ENCODE peak calls at places on chromosomes 6 and 20, in eight cellular contexts. U is non-pigmented ciliary epithelial cell; J is GM12892; D is LoVo; P is DMS 273 treated with DMSO at 0.1 percent for 48 hours; A is effector memory CD4-positive, alpha-beta T cell; B is activated CD8-positive, alpha-beta T cell treated with anti-CD3 and anti-CD28 coated beads for 36 hours; O is stimulated activated CD8-positive, alpha-beta memory T cell treated with anti-CD3 and anti-CD28 coated beads, Interleukin-12 subunit alpha, Interleukin-12 subunit beta, amount 100 ng/mL, for 4 hours. C is an unnamed sample.

GRCh38 chr6:100633096-100633766 is 168.5 kb upstream of the SIM1 start:
- DNase-seq in U (peak), J (no peak), D (peak), P (no peak), A (no peak), B (no peak), O (no peak), C (peak)

GRCh38 chr6:42796171-42796570 is 14.3 kb downstream of the BICRAL start:
- DNase-seq in U (no peak), J (no peak), D (no peak), P (no peak), A (no peak), B (no peak), O (no peak), C (no peak)

GRCh38 chr20:47397652-47398301 is 41.3 kb upstream of the ZMYND8 start:
- DNase-seq in U (no peak), J (no peak), D (no peak), P (no peak), A (no peak), B (no peak), O (no peak), C (no peak)

GRCh38 chr6:35016417-35017221 is 124.5 kb downstream of the TCP11 start:
- DNase-seq in U (no peak), J (no peak), D (no peak), P (peak), A (no peak), B (no peak), O (no peak), C (no peak)

GRCh38 chr6:138285800-138286199 is 67.5 kb upstream of the PBOV1 start:
- DNase-seq in U (no peak), J (no peak), D (no peak), P (no peak), A (no peak), B (no peak), O (no peak), C (no peak)

GRCh38 chr6:44338228-44339122 is 4.0 kb upstream of the SPATS1 start:
- DNase-seq in U (peak), J (peak), D (peak), P (peak), A (peak), B (peak), O (peak), C (peak)

GRCh38 chr6:33914519-33915120 is 110.8 kb upstream of the MLN start:
- DNase-seq in U (no peak), J (no peak), D (no peak), P (no peak), A (peak), B (peak), O (peak), C (no peak)

GRCh38 chr20:1282966-1283365 is 16.9 kb downstream of the SNPH start:
- DNase-seq in U (no peak), J (no peak), D (no peak), P (no peak), A (no peak), B (no peak), O (no peak), C (no peak)

GRCh38 chr20:9397928-9398327 is 116.5 kb upstream of the LAMP5 start:
- DNase-seq in U (no peak), J (peak), D (no peak), P (no peak), A (no peak), B (no peak), O (no peak), C (no peak)